ENCODE peak calls at places on chromosomes 2 and 18, in eight cellular contexts. P is aorta; W is naive thymus-derived CD8-positive, alpha-beta T cell; D is activated T-helper 1 cell treated with anti-CD3 and anti-CD28 coated beads, Interleukin-12 subunit alpha, Interleukin-12 subunit beta, Interleukin-2, Interleukin-4 antibody, amounts not matched to agents 30 ng/mL and 10 ng/mL and 1 ng/mL, durations not matched to agents 14 hours and 24 hours and 36 hours; G is heart left ventricle; I is AG08395; Q is T-cell; N is NCI-H82. J is an unnamed sample.
A peak's percentile ranks its signal among the peaks of the same experiment; 100 is the strongest.

GRCh38 chr2:152718047-152718908 is at the start of gene ARL6IP6:
- DNase-seq in P (peak; percentile 96), Q (peak; percentile 93), G (peak; percentile 95), W (peak; percentile 91), N (peak; percentile 96), I (peak; percentile 91), D (peak; percentile 93), J (peak; percentile 96)

GRCh38 chr2:158719411-158719810 is 75.7 kb upstream of the DAPL1 start:
- DNase-seq in G (no peak), Q (no peak), P (no peak), I (no peak), N (peak; percentile 97), W (no peak), D (no peak), J (no peak)

GRCh38 chr2:66789741-66790140 is 354.8 kb downstream of the MEIS1 start:
- DNase-seq in N (no peak), G (no peak), P (no peak), D (no peak), I (no peak), Q (no peak), W (no peak), J (no peak)

GRCh38 chr2:71469403-71470398 is 16.3 kb downstream of the DYSF start:
- DNase-seq in I (no peak), Q (no peak), D (no peak), N (no peak), P (no peak), G (no peak), W (no peak), J (no peak)

GRCh38 chr18:46630991-46631390 is 26.0 kb downstream of the LOXHD1 start:
- DNase-seq in I (no peak), D (no peak), G (no peak), Q (no peak), W (no peak), N (no peak), P (no peak), J (no peak)

GRCh38 chr18:57819671-57820460 is 16.8 kb upstream of the ATP8B1 start:
- DNase-seq in I (peak; percentile 59), W (no peak), G (peak; percentile 71), Q (no peak), D (no peak), P (peak; percentile 79), N (peak; percentile 76), J (peak; percentile 63)

GRCh38 chr2:46836295-46837111 is 79.1 kb downstream of the MCFD2 start:
- DNase-seq in N (no peak), D (no peak), G (no peak), P (no peak), Q (no peak), I (no peak), W (no peak), J (no peak)

GRCh38 chr2:128500136-128500800 is 181.6 kb upstream of the HS6ST1 start:
- DNase-seq in I (no peak), W (no peak), Q (no peak), D (no peak), N (no peak), G (peak; percentile 10), P (no peak), J (no peak)

GRCh38 chr2:226423498-226423960 is 376.1 kb downstream of the IRS1 start:
- DNase-seq in Q (peak; percentile 14), W (no peak), G (no peak), N (no peak), P (peak; percentile 41), D (peak; percentile 51), I (no peak), J (peak; percentile 58)

GRCh38 chr2:190344275-190344827 is 962 bp downstream of the INPP1 start:
- DNase-seq in I (no peak), D (no peak), W (no peak), Q (no peak), G (peak; percentile 63), N (peak; percentile 52), P (no peak), J (no peak)

GRCh38 chr18:44761812-44762211 is 81.1 kb downstream of the SETBP1 start:
- DNase-seq in G (no peak), Q (no peak), D (no peak), I (no peak), W (no peak), P (no peak), N (no peak), J (no peak)